ENCODE peak calls at places on chromosomes 1 and 21, in six cellular contexts. One of them, this sample, is unnamed.

GRCh38 chr1:231418101-231418740 is 3.9 kb downstream of the EGLN1 start:
- DNase-seq in fibroblast of lung: no peak
- DNase-seq in activated B cell treated with CpG ODN at 0.5 μM for 24 hours: no peak
- DNase-seq in foreskin fibroblast: no peak
- DNase-seq in endothelial cell: no peak
- DNase-seq in fibroblast of the aortic adventitia: no peak
- DNase-seq in this sample: no peak

GRCh38 chr1:236345728-236346127 is 48.4 kb upstream of the EDARADD start:
- DNase-seq in fibroblast of the aortic adventitia: no peak
- DNase-seq in activated B cell treated with CpG ODN at 0.5 μM for 24 hours: no peak
- DNase-seq in endothelial cell: peak; percentile 10
- DNase-seq in fibroblast of lung: no peak
- DNase-seq in foreskin fibroblast: no peak
- DNase-seq in this sample: no peak

GRCh38 chr1:149848811-149849210 is 50.6 kb upstream of the BOLA1 start:
- DNase-seq in foreskin fibroblast: no peak
- DNase-seq in activated B cell treated with CpG ODN at 0.5 μM for 24 hours: no peak
- DNase-seq in fibroblast of lung: no peak
- DNase-seq in endothelial cell: peak; percentile 1
- DNase-seq in fibroblast of the aortic adventitia: no peak
- DNase-seq in this sample: no peak

GRCh38 chr1:48099011-48099550 is 101.9 kb upstream of the TRABD2B start:
- DNase-seq in foreskin fibroblast: no peak
- DNase-seq in fibroblast of lung: no peak
- DNase-seq in fibroblast of the aortic adventitia: no peak
- DNase-seq in endothelial cell: no peak
- DNase-seq in activated B cell treated with CpG ODN at 0.5 μM for 24 hours: no peak
- DNase-seq in this sample: no peak

GRCh38 chr1:227058321-227058751 is 118.2 kb downstream of the COQ8A start:
- DNase-seq in endothelial cell: no peak
- DNase-seq in fibroblast of the aortic adventitia: peak; percentile 36
- DNase-seq in foreskin fibroblast: peak; percentile 47
- DNase-seq in activated B cell treated with CpG ODN at 0.5 μM for 24 hours: no peak
- DNase-seq in fibroblast of lung: peak; percentile 85
- DNase-seq in this sample: no peak

GRCh38 chr1:48068216-48068615 is 71.0 kb upstream of the TRABD2B start:
- DNase-seq in fibroblast of lung: no peak
- DNase-seq in activated B cell treated with CpG ODN at 0.5 μM for 24 hours: no peak
- DNase-seq in fibroblast of the aortic adventitia: no peak
- DNase-seq in foreskin fibroblast: no peak
- DNase-seq in endothelial cell: no peak
- DNase-seq in this sample: no peak

GRCh38 chr1:212477014-212477679 is 44.4 kb downstream of the NENF start:
- DNase-seq in foreskin fibroblast: peak; percentile 69
- DNase-seq in fibroblast of lung: peak; percentile 71
- DNase-seq in activated B cell treated with CpG ODN at 0.5 μM for 24 hours: peak; percentile 52
- DNase-seq in endothelial cell: peak; percentile 86
- DNase-seq in fibroblast of the aortic adventitia: peak; percentile 89
- DNase-seq in this sample: peak; percentile 75

GRCh38 chr21:42091899-42092508 is 20.9 kb downstream of the UMODL1 start:
- DNase-seq in endothelial cell: peak; percentile 46
- DNase-seq in fibroblast of the aortic adventitia: no peak
- DNase-seq in foreskin fibroblast: no peak
- DNase-seq in fibroblast of lung: no peak
- DNase-seq in activated B cell treated with CpG ODN at 0.5 μM for 24 hours: no peak
- DNase-seq in this sample: no peak

GRCh38 chr1:245791410-245792312 is 636.9 kb downstream of the KIF26B start:
- DNase-seq in fibroblast of lung: peak; percentile 44
- DNase-seq in activated B cell treated with CpG ODN at 0.5 μM for 24 hours: no peak
- DNase-seq in foreskin fibroblast: no peak
- DNase-seq in fibroblast of the aortic adventitia: peak; percentile 89
- DNase-seq in endothelial cell: no peak
- DNase-seq in this sample: no peak

GRCh38 chr1:9181990-9182783 is 52.4 kb upstream of the H6PD start:
- DNase-seq in activated B cell treated with CpG ODN at 0.5 μM for 24 hours: no peak
- DNase-seq in foreskin fibroblast: peak; percentile 45
- DNase-seq in endothelial cell: peak; percentile 58
- DNase-seq in fibroblast of the aortic adventitia: peak; percentile 46
- DNase-seq in fibroblast of lung: no peak
- DNase-seq in this sample: no peak

GRCh38 chr1:92424376-92424775 is 62.3 kb downstream of the GFI1 start:
- DNase-seq in fibroblast of the aortic adventitia: no peak
- DNase-seq in fibroblast of lung: no peak
- DNase-seq in endothelial cell: no peak
- DNase-seq in foreskin fibroblast: no peak
- DNase-seq in activated B cell treated with CpG ODN at 0.5 μM for 24 hours: no peak
- DNase-seq in this sample: no peak

GRCh38 chr1:151238467-151238739 is 16.1 kb upstream of the PSMD4 start:
- DNase-seq in fibroblast of the aortic adventitia: peak; percentile 88
- DNase-seq in activated B cell treated with CpG ODN at 0.5 μM for 24 hours: no peak
- DNase-seq in fibroblast of lung: peak; percentile 91
- DNase-seq in endothelial cell: no peak
- DNase-seq in foreskin fibroblast: peak; percentile 91
- DNase-seq in this sample: peak; percentile 92

GRCh38 chr1:230821346-230821745 is 47.0 kb downstream of the C1orf198 start:
- DNase-seq in fibroblast of the aortic adventitia: no peak
- DNase-seq in fibroblast of lung: no peak
- DNase-seq in foreskin fibroblast: no peak
- DNase-seq in activated B cell treated with CpG ODN at 0.5 μM for 24 hours: no peak
- DNase-seq in endothelial cell: no peak
- DNase-seq in this sample: no peak

GRCh38 chr1:18069903-18070302 is 37.7 kb upstream of the IGSF21 start:
- DNase-seq in activated B cell treated with CpG ODN at 0.5 μM for 24 hours: no peak
- DNase-seq in endothelial cell: no peak
- DNase-seq in fibroblast of lung: no peak
- DNase-seq in foreskin fibroblast: no peak
- DNase-seq in fibroblast of the aortic adventitia: no peak
- DNase-seq in this sample: no peak

GRCh38 chr1:233105225-233105624 is 154.8 kb downstream of the NTPCR start:
- DNase-seq in activated B cell treated with CpG ODN at 0.5 μM for 24 hours: no peak
- DNase-seq in fibroblast of lung: peak; percentile 23
- DNase-seq in endothelial cell: no peak
- DNase-seq in foreskin fibroblast: no peak
- DNase-seq in fibroblast of the aortic adventitia: peak; percentile 45
- DNase-seq in this sample: no peak

GRCh38 chr1:88998716-88999115 is 6.3 kb upstream of the KYAT3 start:
- DNase-seq in endothelial cell: peak; percentile 38
- DNase-seq in foreskin fibroblast: no peak
- DNase-seq in fibroblast of lung: peak; percentile 53
- DNase-seq in activated B cell treated with CpG ODN at 0.5 μM for 24 hours: no peak
- DNase-seq in fibroblast of the aortic adventitia: peak; percentile 82
- DNase-seq in this sample: peak; percentile 63

GRCh38 chr1:154325583-154326545 is 539 bp downstream of the ATP8B2 start:
- DNase-seq in fibroblast of lung: peak; percentile 88
- DNase-seq in fibroblast of the aortic adventitia: peak; percentile 92
- DNase-seq in activated B cell treated with CpG ODN at 0.5 μM for 24 hours: peak; percentile 68
- DNase-seq in foreskin fibroblast: peak; percentile 87
- DNase-seq in endothelial cell: peak; percentile 90
- DNase-seq in this sample: peak; percentile 56

GRCh38 chr1:209527993-209528392 is 55.5 kb upstream of the CAMK1G start:
- DNase-seq in fibroblast of lung: peak; percentile 23
- DNase-seq in foreskin fibroblast: no peak
- DNase-seq in activated B cell treated with CpG ODN at 0.5 μM for 24 hours: no peak
- DNase-seq in endothelial cell: no peak
- DNase-seq in fibroblast of the aortic adventitia: no peak
- DNase-seq in this sample: no peak

GRCh38 chr1:227004796-227005195 is 64.7 kb downstream of the COQ8A start:
- DNase-seq in fibroblast of the aortic adventitia: no peak
- DNase-seq in activated B cell treated with CpG ODN at 0.5 μM for 24 hours: no peak
- DNase-seq in foreskin fibroblast: no peak
- DNase-seq in endothelial cell: no peak
- DNase-seq in fibroblast of lung: no peak
- DNase-seq in this sample: no peak

GRCh38 chr1:91768786-91769697 is 116.9 kb downstream of the TGFBR3 start:
- DNase-seq in activated B cell treated with CpG ODN at 0.5 μM for 24 hours: no peak
- DNase-seq in endothelial cell: no peak
- DNase-seq in foreskin fibroblast: peak; percentile 80
- DNase-seq in fibroblast of lung: peak; percentile 78
- DNase-seq in fibroblast of the aortic adventitia: no peak
- DNase-seq in this sample: no peak

GRCh38 chr1:98355656-98356384 is 305.7 kb upstream of the SNX7 start:
- DNase-seq in foreskin fibroblast: peak; percentile 51
- DNase-seq in endothelial cell: no peak
- DNase-seq in fibroblast of the aortic adventitia: peak; percentile 17
- DNase-seq in fibroblast of lung: peak; percentile 17
- DNase-seq in activated B cell treated with CpG ODN at 0.5 μM for 24 hours: no peak
- DNase-seq in this sample: peak; percentile 27

GRCh38 chr1:11855430-11855829 is 3.3 kb downstream of the NPPB start:
- DNase-seq in fibroblast of the aortic adventitia: no peak
- DNase-seq in endothelial cell: no peak
- DNase-seq in foreskin fibroblast: no peak
- DNase-seq in fibroblast of lung: no peak
- DNase-seq in activated B cell treated with CpG ODN at 0.5 μM for 24 hours: no peak
- DNase-seq in this sample: no peak

GRCh38 chr1:29355375-29355774 is 119.1 kb downstream of the PTPRU start:
- DNase-seq in foreskin fibroblast: no peak
- DNase-seq in fibroblast of the aortic adventitia: no peak
- DNase-seq in fibroblast of lung: no peak
- DNase-seq in activated B cell treated with CpG ODN at 0.5 μM for 24 hours: no peak
- DNase-seq in endothelial cell: no peak
- DNase-seq in this sample: no peak

GRCh38 chr1:119676571-119677206 is 28.6 kb upstream of the ZNF697 start:
- DNase-seq in foreskin fibroblast: no peak
- DNase-seq in fibroblast of lung: no peak
- DNase-seq in fibroblast of the aortic adventitia: peak; percentile 73
- DNase-seq in activated B cell treated with CpG ODN at 0.5 μM for 24 hours: no peak
- DNase-seq in endothelial cell: no peak
- DNase-seq in this sample: no peak

GRCh38 chr1:227944931-227945890 is 2.5 kb downstream of the WNT9A start:
- DNase-seq in fibroblast of lung: no peak
- DNase-seq in activated B cell treated with CpG ODN at 0.5 μM for 24 hours: peak; percentile 11
- DNase-seq in foreskin fibroblast: no peak
- DNase-seq in endothelial cell: no peak
- DNase-seq in fibroblast of the aortic adventitia: no peak
- DNase-seq in this sample: no peak

GRCh38 chr1:23354260-23354659 is 10.2 kb upstream of the HNRNPR start:
- DNase-seq in fibroblast of the aortic adventitia: no peak
- DNase-seq in foreskin fibroblast: no peak
- DNase-seq in fibroblast of lung: no peak
- DNase-seq in activated B cell treated with CpG ODN at 0.5 μM for 24 hours: no peak
- DNase-seq in endothelial cell: no peak
- DNase-seq in this sample: no peak
- TF ChIP-seq CTCF in fibroblast of the aortic adventitia: no peak
- TF ChIP-seq CTCF in foreskin fibroblast: no peak
- TF ChIP-seq CTCF in fibroblast of lung: no peak
- TF ChIP-seq CTCF in activated B cell treated with CpG ODN at 0.5 μM for 24 hours: no peak
- TF ChIP-seq CTCF in endothelial cell: no peak
- TF ChIP-seq CTCF in this sample: peak; percentile 4

DNA sequence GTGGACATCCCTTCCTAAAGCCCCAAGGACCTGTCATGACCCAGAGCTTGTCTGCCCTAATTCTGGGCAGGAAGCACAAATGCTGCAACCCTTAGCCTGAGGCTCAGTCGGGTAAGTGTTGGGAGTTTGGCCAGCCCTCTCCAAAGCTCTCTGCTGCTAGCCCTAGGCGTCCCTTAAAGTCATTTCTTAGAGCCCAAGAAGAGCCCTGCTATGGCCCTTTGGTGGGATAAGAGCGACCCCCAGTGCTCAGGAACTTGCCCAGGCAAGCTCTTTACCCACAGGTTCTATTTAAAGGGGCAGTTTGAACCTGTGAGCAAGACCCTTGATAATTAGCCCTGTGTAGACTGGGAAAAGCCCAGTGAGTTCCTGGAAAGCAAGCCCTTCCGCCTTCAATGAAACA is 356.8 kb downstream of the RRAGC start:
- DNase-seq in foreskin fibroblast: no peak
- DNase-seq in fibroblast of lung: peak; percentile 14
- DNase-seq in fibroblast of the aortic adventitia: no peak
- DNase-seq in endothelial cell: peak; percentile 23
- DNase-seq in activated B cell treated with CpG ODN at 0.5 μM for 24 hours: no peak
- DNase-seq in this sample: no peak
- TF ChIP-seq CTCF in foreskin fibroblast: no peak
- TF ChIP-seq CTCF in fibroblast of lung: no peak
- TF ChIP-seq CTCF in fibroblast of the aortic adventitia: no peak
- TF ChIP-seq CTCF in endothelial cell: no peak
- TF ChIP-seq CTCF in activated B cell treated with CpG ODN at 0.5 μM for 24 hours: no peak
- TF ChIP-seq CTCF in this sample: no peak

GRCh38 chr1:70142120-70142519 is 63.3 kb downstream of the LRRC40 start:
- DNase-seq in endothelial cell: no peak
- DNase-seq in activated B cell treated with CpG ODN at 0.5 μM for 24 hours: no peak
- DNase-seq in fibroblast of lung: peak; percentile 8
- DNase-seq in foreskin fibroblast: peak; percentile 17
- DNase-seq in fibroblast of the aortic adventitia: peak; percentile 72
- DNase-seq in this sample: no peak
- TF ChIP-seq CTCF in endothelial cell: no peak
- TF ChIP-seq CTCF in activated B cell treated with CpG ODN at 0.5 μM for 24 hours: no peak
- TF ChIP-seq CTCF in fibroblast of lung: peak; percentile 49
- TF ChIP-seq CTCF in foreskin fibroblast: no peak
- TF ChIP-seq CTCF in fibroblast of the aortic adventitia: peak; percentile 56
- TF ChIP-seq CTCF in this sample: no peak

DNA sequence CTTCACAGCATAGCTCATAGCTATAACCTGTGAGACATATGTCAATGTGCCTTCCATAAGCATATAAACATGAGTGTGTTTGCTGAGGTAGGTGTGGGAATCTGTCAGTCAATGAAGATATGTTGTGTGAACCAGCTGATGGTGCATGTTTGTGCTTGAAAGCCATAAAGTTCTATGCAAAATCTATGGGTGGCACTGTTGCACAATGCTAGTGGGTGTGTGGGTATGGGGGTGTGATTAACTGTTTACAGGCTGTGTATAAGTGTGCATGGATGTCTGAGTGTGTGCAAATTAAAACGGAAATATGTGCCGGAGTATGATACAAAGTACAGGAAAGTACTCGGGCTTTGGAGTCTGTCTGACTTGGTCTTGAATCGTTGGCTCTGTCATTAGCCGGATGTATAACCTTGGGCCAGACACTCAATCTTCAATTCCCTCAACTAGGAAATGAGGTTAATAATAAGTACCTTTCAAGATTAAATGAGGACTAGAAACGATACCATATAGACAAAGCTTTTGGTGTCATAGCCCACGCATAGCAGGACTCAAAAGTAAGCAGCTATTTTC is 926 bp upstream of the ATP2B4 start:
- DNase-seq in activated B cell treated with CpG ODN at 0.5 μM for 24 hours: no peak
- DNase-seq in fibroblast of the aortic adventitia: peak; percentile 54
- DNase-seq in endothelial cell: no peak
- DNase-seq in fibroblast of lung: peak; percentile 39
- DNase-seq in foreskin fibroblast: no peak
- DNase-seq in this sample: no peak
- TF ChIP-seq CTCF in activated B cell treated with CpG ODN at 0.5 μM for 24 hours: no peak
- TF ChIP-seq CTCF in fibroblast of the aortic adventitia: peak; percentile 2
- TF ChIP-seq CTCF in endothelial cell: no peak
- TF ChIP-seq CTCF in fibroblast of lung: no peak
- TF ChIP-seq CTCF in foreskin fibroblast: no peak
- TF ChIP-seq CTCF in this sample: peak; percentile 19

This sample was measured in HFF-Myc.